ENCODE peak calls at places on chromosomes 13 and 19, in nine cellular contexts. Z is T-cell; E is CD8-positive, alpha-beta T cell; T is smooth muscle cell of the brain vasculature; C is fibroblast of lung; H is posterior vena cava; R is hippocampal formation; D is AG09319; J is foreskin fibroblast. O is an unnamed sample.

GRCh38 chr13:32261567-32261966 is 53.6 kb downstream of the ZAR1L start:
- DNase-seq in Z (no peak), E (no peak), T (peak; percentile 69), C (peak; percentile 95), H (peak; percentile 86), R (peak; percentile 12), D (no peak), J (peak; percentile 81), O (peak; percentile 23)

GRCh38 chr13:113643593-113643992 is 14.4 kb downstream of the ATP4B start:
- DNase-seq in Z (no peak), E (no peak), T (no peak), C (peak; percentile 91), H (no peak), R (no peak), D (no peak), J (no peak), O (no peak)

GRCh38 chr19:42143341-42144234 is 11.3 kb upstream of the POU2F2 start:
- DNase-seq in Z (no peak), E (no peak), T (no peak), C (peak; percentile 29), H (no peak), R (no peak), D (no peak), J (no peak), O (no peak)

GRCh38 chr13:105363747-105364177 is 1171.7 kb downstream of the EFNB2 start:
- DNase-seq in Z (no peak), E (no peak), T (no peak), C (no peak), H (no peak), R (peak; percentile 35), D (no peak), J (peak; percentile 2), O (no peak)

GRCh38 chr19:34316741-34317241 is 48.2 kb upstream of the GPI start:
- DNase-seq in Z (no peak), E (no peak), T (peak; percentile 46), C (peak; percentile 49), H (no peak), R (no peak), D (no peak), J (peak; percentile 52), O (no peak)

GRCh38 chr19:46481947-46482346 is 10.6 kb upstream of the PNMA8A start:
- DNase-seq in Z (no peak), E (no peak), T (no peak), C (peak; percentile 71), H (no peak), R (no peak), D (no peak), J (no peak), O (no peak)

GRCh38 chr13:46350003-46350402 is 37.0 kb downstream of the RUBCNL start:
- DNase-seq in Z (no peak), E (no peak), T (no peak), C (no peak), H (no peak), R (no peak), D (no peak), J (no peak), O (no peak)

GRCh38 chr13:75550159-75550567 is 572 bp downstream of the UCHL3 start:
- DNase-seq in Z (no peak), E (no peak), T (no peak), C (peak; percentile 90), H (no peak), R (no peak), D (no peak), J (peak; percentile 68), O (no peak)

GRCh38 chr19:51689751-51690358 is 3.3 kb upstream of the SPACA6 start:
- DNase-seq in Z (no peak), E (no peak), T (no peak), C (peak; percentile 46), H (peak; percentile 84), R (no peak), D (no peak), J (no peak), O (no peak)

O was measured in AG09309.